ENCODE peak calls at places on chromosomes 6 and 20, in six cellular contexts. C, F, P, X, E and J are unnamed samples.
A peak's percentile ranks its signal among the peaks of the same experiment; 100 is the strongest.

GRCh38 chr20:51579137-51579536 is 36.6 kb upstream of the NFATC2 start:
- DNase-seq in C (no peak), F (no peak), P (no peak), X (no peak), E (peak; percentile 58), J (no peak)

GRCh38 chr6:153879826-153880225 is 159.2 kb upstream of the OPRM1 start:
- DNase-seq in C (no peak), F (no peak), P (no peak), X (no peak), E (no peak), J (no peak)

GRCh38 chr6:133641111-133641510 is 247.8 kb upstream of the TCF21 start:
- DNase-seq in C (no peak), F (no peak), P (no peak), X (no peak), E (peak; percentile 26), J (no peak)

GRCh38 chr20:46990017-46990810 is 95.6 kb downstream of the EYA2 start:
- DNase-seq in C (peak; percentile 70), F (no peak), P (no peak), X (no peak), E (no peak), J (peak; percentile 89)

GRCh38 chr20:25525857-25526256 is 59.5 kb downstream of the NINL start:
- DNase-seq in C (no peak), F (peak; percentile 51), P (no peak), X (no peak), E (peak; percentile 99), J (peak; percentile 53)

GRCh38 chr6:35185302-35185681 is 28.5 kb upstream of the SCUBE3 start:
- DNase-seq in C (no peak), F (peak; percentile 50), P (no peak), X (no peak), E (peak; percentile 31), J (peak; percentile 76)

GRCh38 chr6:36353411-36353915 is 16.8 kb upstream of the BNIP5 start:
- DNase-seq in C (no peak), F (no peak), P (no peak), X (no peak), E (peak; percentile 97), J (no peak)

GRCh38 chr6:71721642-71722041 is 164.7 kb upstream of the RIMS1 start:
- DNase-seq in C (no peak), F (no peak), P (no peak), X (no peak), E (peak; percentile 57), J (no peak)

GRCh38 chr20:54068495-54068894 is 1.9 kb downstream of the BCAS1 start:
- DNase-seq in C (no peak), F (no peak), P (no peak), X (no peak), E (no peak), J (no peak)

GRCh38 chr6:136365781-136366354 is 76.2 kb upstream of the BCLAF1 start:
- DNase-seq in C (peak; percentile 69), F (no peak), P (no peak), X (no peak), E (no peak), J (no peak)

GRCh38 chr6:144378437-144378836 is 93.3 kb downstream of the UTRN start:
- DNase-seq in C (no peak), F (peak; percentile 8), P (no peak), X (no peak), E (no peak), J (no peak)

GRCh38 chr6:43951063-43951755 is 176.0 kb downstream of the MRPL14 start:
- DNase-seq in C (peak; percentile 55), F (no peak), P (peak; percentile 10), X (peak; percentile 78), E (no peak), J (peak; percentile 44)

GRCh38 chr6:111524252-111524651 is 41.2 kb upstream of the REV3L start:
- DNase-seq in C (no peak), F (no peak), P (no peak), X (no peak), E (no peak), J (no peak)

GRCh38 chr6:111520519-111520918 is 37.5 kb upstream of the REV3L start:
- DNase-seq in C (no peak), F (no peak), P (no peak), X (no peak), E (no peak), J (no peak)

GRCh38 chr6:111523484-111524166 is 40.6 kb upstream of the REV3L start:
- DNase-seq in C (no peak), F (no peak), P (no peak), X (no peak), E (no peak), J (no peak)

GRCh38 chr6:111522393-111523020 is 39.5 kb upstream of the REV3L start:
- DNase-seq in C (no peak), F (no peak), P (no peak), X (no peak), E (no peak), J (no peak)

DNA sequence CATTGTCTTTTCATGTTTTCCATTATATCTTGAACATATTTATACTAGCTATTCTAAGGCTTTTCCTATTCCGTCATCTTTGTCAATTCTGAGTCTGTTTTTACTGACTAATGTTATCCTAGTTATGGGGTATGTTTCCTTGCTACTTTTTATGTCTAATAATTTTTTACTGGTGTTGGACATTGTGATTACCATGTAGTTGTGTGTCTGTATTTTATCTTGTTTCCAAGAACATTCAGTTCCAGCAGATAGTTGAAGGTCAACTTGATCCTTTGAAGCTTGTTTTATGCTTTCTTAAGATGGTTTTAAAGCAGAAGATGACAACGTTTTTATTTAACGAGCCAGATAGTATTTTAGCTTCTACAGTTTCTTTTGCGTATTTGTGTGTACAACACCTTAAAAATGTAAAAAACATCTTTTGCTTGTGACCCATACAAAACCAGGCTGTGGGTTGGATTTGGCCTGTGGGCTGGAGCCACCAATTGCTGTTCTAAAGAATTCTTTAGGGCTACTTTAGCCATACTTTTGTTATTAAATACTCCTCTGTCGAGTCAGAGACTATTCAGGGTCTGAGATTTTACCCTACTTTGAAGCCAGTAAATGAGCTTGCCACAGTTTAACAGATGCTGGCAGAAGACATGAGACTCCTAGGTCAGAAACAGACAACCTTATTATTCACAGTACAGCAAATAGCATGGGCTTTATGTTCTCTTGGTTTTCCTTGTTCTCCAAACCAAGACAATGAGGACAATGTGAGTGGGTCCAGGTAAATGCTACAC is 38.7 kb upstream of the REV3L start:
- DNase-seq in C (no peak), F (no peak), P (no peak), X (no peak), E (no peak), J (no peak)
- H3K27ac ChIP-seq in C (peak overlapping the region; percentile 5), F (no peak overlapping the region), P (no peak overlapping the region), X (no peak overlapping the region), E (no peak overlapping the region), J (no peak overlapping the region)

DNA sequence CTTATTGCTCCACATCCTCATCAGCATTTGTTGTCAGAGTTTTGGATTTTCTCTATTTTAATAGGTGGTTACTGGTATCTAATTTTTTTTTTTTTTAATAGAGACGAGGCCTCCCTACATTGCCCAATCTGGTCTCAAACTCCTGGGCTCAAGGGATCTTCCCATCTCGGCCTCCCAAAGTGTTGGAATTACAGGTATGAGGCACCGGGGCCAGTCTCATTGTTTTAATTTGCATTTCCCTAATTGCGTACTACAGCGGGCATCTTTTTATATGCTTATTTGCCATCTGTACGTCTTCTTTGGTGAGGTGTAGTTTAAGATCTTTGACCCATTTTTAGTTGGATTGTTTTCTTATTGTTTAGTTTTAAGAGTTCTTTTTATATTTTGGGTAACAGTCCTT is 210.4 kb upstream of the SULF2 start:
- DNase-seq in C (no peak), F (no peak), P (no peak), X (no peak), E (no peak), J (no peak)
- H3K27ac ChIP-seq in C (no peak overlapping the region), F (no peak overlapping the region), P (no peak overlapping the region), X (no peak overlapping the region), E (no peak overlapping the region), J (no peak overlapping the region)

GRCh38 chr6:142827356-142827755 is 117.6 kb downstream of the HIVEP2 start:
- DNase-seq in C (no peak), F (no peak), P (no peak), X (peak; percentile 81), E (no peak), J (no peak)

GRCh38 chr6:142825760-142826159 is 119.2 kb downstream of the HIVEP2 start:
- DNase-seq in C (no peak), F (no peak), P (no peak), X (no peak), E (no peak), J (no peak)

GRCh38 chr6:142830807-142831206 is 114.2 kb downstream of the HIVEP2 start:
- DNase-seq in C (no peak), F (no peak), P (no peak), X (no peak), E (no peak), J (no peak)

GRCh38 chr6:142824491-142824890 is 120.5 kb downstream of the HIVEP2 start:
- DNase-seq in C (no peak), F (no peak), P (no peak), X (no peak), E (no peak), J (no peak)

GRCh38 chr6:142828030-142828429 is 116.9 kb downstream of the HIVEP2 start:
- DNase-seq in C (no peak), F (no peak), P (no peak), X (no peak), E (no peak), J (no peak)
- H3K27ac ChIP-seq in C (no peak overlapping the region), F (no peak overlapping the region), P (no peak overlapping the region), X (peak overlapping the region; percentile 11), E (no peak overlapping the region), J (no peak overlapping the region)

GRCh38 chr20:49569403-49570115 is 1.6 kb upstream of the PTGIS start:
- DNase-seq in C (peak; percentile 52), F (no peak), P (no peak), X (no peak), E (peak; percentile 52), J (no peak)

GRCh38 chr20:49570161-49570827 is 2.4 kb upstream of the PTGIS start:
- DNase-seq in C (peak; percentile 21), F (no peak), P (no peak), X (no peak), E (no peak), J (no peak)

GRCh38 chr20:49566401-49566800 is 1.5 kb downstream of the PTGIS start:
- DNase-seq in C (no peak), F (no peak), P (no peak), X (no peak), E (no peak), J (no peak)

GRCh38 chr20:49568491-49569151 is 684 bp upstream of the PTGIS start:
- DNase-seq in C (peak; percentile 64), F (no peak), P (no peak), X (no peak), E (peak; percentile 71), J (no peak)

DNA sequence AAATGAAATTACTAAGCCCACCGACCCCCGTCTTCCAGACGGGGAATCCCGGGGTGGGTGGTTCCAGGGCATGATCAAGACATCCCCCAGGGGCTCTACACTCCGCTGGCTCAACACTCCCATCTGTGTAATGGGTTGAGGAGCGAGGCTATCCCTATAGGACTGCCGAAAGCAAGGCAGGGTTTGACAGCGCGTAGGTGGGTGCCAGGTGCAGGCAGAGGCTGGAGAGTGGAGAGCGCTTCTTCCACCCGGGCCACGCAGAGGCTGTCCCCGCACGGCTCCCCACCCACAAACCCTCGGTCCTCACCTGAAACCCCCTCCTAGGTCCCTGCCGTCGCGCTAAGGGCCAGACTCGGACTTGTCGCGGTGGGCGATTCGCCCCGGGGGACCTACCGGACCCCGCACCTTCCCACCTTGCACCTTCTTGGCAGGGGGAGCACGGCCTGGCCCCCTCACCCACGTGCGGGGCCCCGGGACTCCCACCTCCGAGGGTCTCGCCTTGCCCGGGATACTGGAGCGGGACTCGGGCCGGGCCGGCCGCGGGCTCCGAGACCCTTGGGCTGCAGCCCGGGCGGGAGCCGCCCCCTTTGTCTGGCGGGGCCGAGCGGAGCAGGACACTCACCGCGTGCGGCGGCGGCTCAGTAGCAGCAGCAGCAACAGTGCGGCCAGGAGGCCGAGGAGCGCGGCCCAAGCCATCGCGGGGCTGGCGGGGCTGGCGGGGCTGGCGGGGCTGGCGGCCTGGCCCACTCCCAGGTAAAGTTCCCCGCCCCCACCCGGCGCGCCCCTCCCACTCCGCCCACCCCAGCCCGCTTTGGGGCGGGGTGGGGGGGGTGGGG is at the start of gene PTGIS:
- DNase-seq in C (peak; percentile 66), F (no peak), P (no peak), X (no peak), E (no peak), J (no peak)
- H3K27ac ChIP-seq in C (peak within 1 kb of the TSS; percentile 83), F (no peak within 1 kb of the TSS), P (no peak within 1 kb of the TSS), X (no peak within 1 kb of the TSS), E (no peak within 1 kb of the TSS), J (peak within 1 kb of the TSS; percentile 12)